ENCODE peak calls at places on chromosomes 6 and 20, in four cellular contexts. One of them, this sample, is unnamed.

GRCh38 chr6:96899019-96899418 is 1.3 kb upstream of the NDUFAF4 start:
- DNase-seq in lower lobe of right lung: no peak
- DNase-seq in left lung: no peak
- DNase-seq in DMS79: no peak
- DNase-seq in this sample: no peak

GRCh38 chr6:166567107-166567506 is 19.4 kb downstream of the RAMACL start:
- DNase-seq in lower lobe of right lung: no peak
- DNase-seq in left lung: no peak
- DNase-seq in DMS79: no peak
- DNase-seq in this sample: no peak

GRCh38 chr6:40550096-40550731 is 37.0 kb downstream of the LRFN2 start:
- DNase-seq in lower lobe of right lung: no peak
- DNase-seq in left lung: no peak
- DNase-seq in DMS79: no peak
- DNase-seq in this sample: no peak

GRCh38 chr6:56959938-56960337 is 5.0 kb downstream of the BEND6 start:
- DNase-seq in lower lobe of right lung: no peak
- DNase-seq in left lung: no peak
- DNase-seq in DMS79: no peak
- DNase-seq in this sample: no peak

GRCh38 chr6:170152989-170153388 is 137.9 kb downstream of the DLL1 start:
- DNase-seq in lower lobe of right lung: peak; percentile 72
- DNase-seq in left lung: peak; percentile 62
- DNase-seq in DMS79: peak; percentile 91
- DNase-seq in this sample: no peak

GRCh38 chr6:17971128-17972073 is 16.0 kb downstream of the KIF13A start:
- DNase-seq in lower lobe of right lung: no peak
- DNase-seq in left lung: no peak
- DNase-seq in DMS79: no peak
- DNase-seq in this sample: no peak

GRCh38 chr20:23155141-23155590 is 69.0 kb upstream of the CD93 start:
- DNase-seq in lower lobe of right lung: peak; percentile 43
- DNase-seq in left lung: no peak
- DNase-seq in DMS79: no peak
- DNase-seq in this sample: no peak

GRCh38 chr20:31630187-31630790 is 7.4 kb upstream of the COX4I2 start:
- DNase-seq in lower lobe of right lung: no peak
- DNase-seq in left lung: no peak
- DNase-seq in DMS79: no peak
- DNase-seq in this sample: peak; percentile 95